ENCODE peak calls at places on chromosome 15, in seven cellular contexts. One of them, this sample, is unnamed.
A peak's percentile ranks its signal among the peaks of the same experiment; 100 is the strongest.

GRCh38 chr15:47754312-47754711 is 37.0 kb downstream of the SEMA6D start:
- DNase-seq in tibial nerve: no peak
- DNase-seq in stomach: no peak
- DNase-seq in cardiac fibroblast: no peak
- DNase-seq in IMR-90: peak; percentile 5
- DNase-seq in PC-3: no peak
- DNase-seq in A673: peak; percentile 18
- DNase-seq in this sample: no peak

GRCh38 chr15:84823580-84823878 is 6.4 kb downstream of the ALPK3 start:
- DNase-seq in PC-3: no peak
- DNase-seq in tibial nerve: no peak
- DNase-seq in cardiac fibroblast: no peak
- DNase-seq in IMR-90: no peak
- DNase-seq in stomach: no peak
- DNase-seq in A673: no peak
- DNase-seq in this sample: no peak

GRCh38 chr15:81911572-81911971 is 134.2 kb downstream of the MEX3B start:
- DNase-seq in tibial nerve: no peak
- DNase-seq in A673: no peak
- DNase-seq in IMR-90: no peak
- DNase-seq in stomach: no peak
- DNase-seq in cardiac fibroblast: no peak
- DNase-seq in PC-3: no peak
- DNase-seq in this sample: no peak

GRCh38 chr15:68427961-68428360 is 4.0 kb downstream of the ITGA11 start:
- DNase-seq in tibial nerve: no peak
- DNase-seq in IMR-90: no peak
- DNase-seq in stomach: no peak
- DNase-seq in cardiac fibroblast: no peak
- DNase-seq in PC-3: no peak
- DNase-seq in A673: no peak
- DNase-seq in this sample: no peak

GRCh38 chr15:45425135-45425534 is 46.8 kb upstream of the GATM start:
- DNase-seq in PC-3: peak; percentile 60
- DNase-seq in IMR-90: peak; percentile 65
- DNase-seq in tibial nerve: no peak
- DNase-seq in stomach: no peak
- DNase-seq in A673: peak; percentile 10
- DNase-seq in cardiac fibroblast: no peak
- DNase-seq in this sample: no peak

GRCh38 chr15:32909431-32909830 is 191.6 kb downstream of the GREM1 start:
- DNase-seq in cardiac fibroblast: peak; percentile 32
- DNase-seq in tibial nerve: no peak
- DNase-seq in A673: no peak
- DNase-seq in PC-3: peak; percentile 19
- DNase-seq in IMR-90: peak; percentile 83
- DNase-seq in stomach: no peak
- DNase-seq in this sample: no peak

GRCh38 chr15:87736921-87737389 is 519.6 kb downstream of the NTRK3 start:
- DNase-seq in tibial nerve: no peak
- DNase-seq in stomach: no peak
- DNase-seq in IMR-90: peak; percentile 22
- DNase-seq in A673: no peak
- DNase-seq in cardiac fibroblast: no peak
- DNase-seq in PC-3: no peak
- DNase-seq in this sample: no peak

GRCh38 chr15:51750942-51751686 is at the start of gene TMOD2:
- DNase-seq in tibial nerve: no peak
- DNase-seq in A673: peak; percentile 25
- DNase-seq in PC-3: peak; percentile 45
- DNase-seq in cardiac fibroblast: peak; percentile 39
- DNase-seq in stomach: peak; percentile 53
- DNase-seq in IMR-90: peak; percentile 26
- DNase-seq in this sample: no peak

GRCh38 chr15:85404156-85404921 is 23.9 kb downstream of the AKAP13 start:
- DNase-seq in IMR-90: no peak
- DNase-seq in cardiac fibroblast: no peak
- DNase-seq in stomach: no peak
- DNase-seq in A673: no peak
- DNase-seq in PC-3: no peak
- DNase-seq in tibial nerve: no peak
- DNase-seq in this sample: no peak

GRCh38 chr15:46297766-46298165 is 662.9 kb downstream of the SQOR start:
- DNase-seq in PC-3: no peak
- DNase-seq in A673: no peak
- DNase-seq in stomach: no peak
- DNase-seq in IMR-90: no peak
- DNase-seq in cardiac fibroblast: no peak
- DNase-seq in tibial nerve: no peak
- DNase-seq in this sample: no peak

GRCh38 chr15:90648137-90649070 is 68.7 kb upstream of the BLM start:
- DNase-seq in stomach: peak; percentile 68
- DNase-seq in A673: peak; percentile 84
- DNase-seq in cardiac fibroblast: peak; percentile 81
- DNase-seq in IMR-90: peak; percentile 69
- DNase-seq in tibial nerve: peak; percentile 76
- DNase-seq in PC-3: peak; percentile 83
- DNase-seq in this sample: no peak

GRCh38 chr15:32828507-32829186 is 110.8 kb downstream of the GREM1 start:
- DNase-seq in tibial nerve: no peak
- DNase-seq in cardiac fibroblast: peak; percentile 51
- DNase-seq in A673: no peak
- DNase-seq in PC-3: peak; percentile 97
- DNase-seq in IMR-90: peak; percentile 96
- DNase-seq in stomach: no peak
- DNase-seq in this sample: peak; percentile 92

GRCh38 chr15:96232335-96232734 is 98.2 kb upstream of the NR2F2 start:
- DNase-seq in PC-3: peak; percentile 86
- DNase-seq in IMR-90: no peak
- DNase-seq in A673: no peak
- DNase-seq in stomach: no peak
- DNase-seq in cardiac fibroblast: no peak
- DNase-seq in tibial nerve: no peak
- DNase-seq in this sample: no peak

GRCh38 chr15:37837276-37837675 is 97.2 kb upstream of the TMCO5A start:
- DNase-seq in cardiac fibroblast: peak; percentile 54
- DNase-seq in PC-3: peak; percentile 6
- DNase-seq in IMR-90: peak; percentile 49
- DNase-seq in A673: no peak
- DNase-seq in tibial nerve: no peak
- DNase-seq in stomach: no peak
- DNase-seq in this sample: no peak

GRCh38 chr15:68149059-68149458 is 56.1 kb downstream of the CALML4 start:
- DNase-seq in stomach: no peak
- DNase-seq in IMR-90: peak; percentile 66
- DNase-seq in tibial nerve: no peak
- DNase-seq in A673: peak; percentile 19
- DNase-seq in PC-3: peak; percentile 55
- DNase-seq in cardiac fibroblast: peak; percentile 29
- DNase-seq in this sample: peak; percentile 4

GRCh38 chr15:63323798-63324651 is 46.6 kb downstream of the APH1B start:
- DNase-seq in PC-3: no peak
- DNase-seq in cardiac fibroblast: no peak
- DNase-seq in IMR-90: no peak
- DNase-seq in tibial nerve: no peak
- DNase-seq in A673: no peak
- DNase-seq in stomach: no peak
- DNase-seq in this sample: no peak

GRCh38 chr15:39657181-39657580 is 76.3 kb downstream of the THBS1 start:
- DNase-seq in tibial nerve: no peak
- DNase-seq in cardiac fibroblast: no peak
- DNase-seq in IMR-90: no peak
- DNase-seq in A673: no peak
- DNase-seq in PC-3: no peak
- DNase-seq in stomach: no peak
- DNase-seq in this sample: no peak

GRCh38 chr15:60509470-60509869 is 30.5 kb upstream of the ICE2 start:
- DNase-seq in IMR-90: no peak
- DNase-seq in cardiac fibroblast: no peak
- DNase-seq in tibial nerve: no peak
- DNase-seq in stomach: no peak
- DNase-seq in PC-3: peak; percentile 13
- DNase-seq in A673: no peak
- DNase-seq in this sample: no peak

GRCh38 chr15:92109485-92109884 is 256.0 kb downstream of the SLCO3A1 start:
- DNase-seq in A673: no peak
- DNase-seq in cardiac fibroblast: no peak
- DNase-seq in stomach: no peak
- DNase-seq in tibial nerve: no peak
- DNase-seq in IMR-90: no peak
- DNase-seq in PC-3: no peak
- DNase-seq in this sample: no peak

GRCh38 chr15:89566141-89566540 is 9.1 kb upstream of the TICRR start:
- DNase-seq in tibial nerve: no peak
- DNase-seq in IMR-90: no peak
- DNase-seq in PC-3: no peak
- DNase-seq in cardiac fibroblast: peak; percentile 21
- DNase-seq in stomach: no peak
- DNase-seq in A673: no peak
- DNase-seq in this sample: no peak

GRCh38 chr15:66751579-66751978 is 49.5 kb downstream of the SMAD6 start:
- DNase-seq in IMR-90: no peak
- DNase-seq in PC-3: peak; percentile 85
- DNase-seq in tibial nerve: no peak
- DNase-seq in cardiac fibroblast: no peak
- DNase-seq in stomach: peak; percentile 55
- DNase-seq in A673: peak; percentile 43
- DNase-seq in this sample: no peak

GRCh38 chr15:51494411-51495314 is 127.9 kb downstream of the DMXL2 start:
- DNase-seq in stomach: no peak
- DNase-seq in tibial nerve: no peak
- DNase-seq in IMR-90: peak; percentile 86
- DNase-seq in A673: peak; percentile 30
- DNase-seq in PC-3: peak; percentile 68
- DNase-seq in cardiac fibroblast: peak; percentile 33
- DNase-seq in this sample: no peak

GRCh38 chr15:42796955-42797779 is 60.2 kb upstream of the CDAN1 start:
- DNase-seq in stomach: no peak
- DNase-seq in cardiac fibroblast: peak; percentile 48
- DNase-seq in PC-3: peak; percentile 48
- DNase-seq in tibial nerve: no peak
- DNase-seq in A673: peak; percentile 19
- DNase-seq in IMR-90: peak; percentile 1
- DNase-seq in this sample: no peak
- TF ChIP-seq CTCF in stomach: no peak
- TF ChIP-seq CTCF in cardiac fibroblast: peak; percentile 4
- TF ChIP-seq CTCF in PC-3: peak; percentile 58
- TF ChIP-seq CTCF in tibial nerve: no peak
- TF ChIP-seq CTCF in A673: peak; percentile 44
- TF ChIP-seq CTCF in IMR-90: peak; percentile 14
- TF ChIP-seq CTCF in this sample: no peak

GRCh38 chr15:100928632-100929280 is 9.6 kb downstream of the LRRK1 start:
- DNase-seq in IMR-90: no peak
- DNase-seq in cardiac fibroblast: no peak
- DNase-seq in PC-3: peak; percentile 77
- DNase-seq in A673: no peak
- DNase-seq in tibial nerve: no peak
- DNase-seq in stomach: no peak
- DNase-seq in this sample: no peak

GRCh38 chr15:100932676-100933348 is 13.7 kb downstream of the LRRK1 start:
- DNase-seq in tibial nerve: no peak
- DNase-seq in IMR-90: no peak
- DNase-seq in cardiac fibroblast: no peak
- DNase-seq in stomach: no peak
- DNase-seq in PC-3: no peak
- DNase-seq in A673: no peak
- DNase-seq in this sample: no peak

GRCh38 chr15:100929641-100930042 is 10.5 kb downstream of the LRRK1 start:
- DNase-seq in tibial nerve: no peak
- DNase-seq in A673: no peak
- DNase-seq in PC-3: no peak
- DNase-seq in cardiac fibroblast: no peak
- DNase-seq in stomach: no peak
- DNase-seq in IMR-90: no peak
- DNase-seq in this sample: no peak

GRCh38 chr15:100931143-100931890 is 12.2 kb downstream of the LRRK1 start:
- DNase-seq in tibial nerve: no peak
- DNase-seq in cardiac fibroblast: no peak
- DNase-seq in PC-3: no peak
- DNase-seq in stomach: no peak
- DNase-seq in A673: no peak
- DNase-seq in IMR-90: no peak
- DNase-seq in this sample: no peak

GRCh38 chr15:100930306-100930848 is 11.2 kb downstream of the LRRK1 start:
- DNase-seq in A673: no peak
- DNase-seq in tibial nerve: no peak
- DNase-seq in IMR-90: no peak
- DNase-seq in cardiac fibroblast: no peak
- DNase-seq in PC-3: no peak
- DNase-seq in stomach: no peak
- DNase-seq in this sample: no peak
- H3K4me3 ChIP-seq in A673: no peak overlapping the region
- H3K4me3 ChIP-seq in tibial nerve: no peak overlapping the region
- H3K4me3 ChIP-seq in IMR-90: no peak overlapping the region
- H3K4me3 ChIP-seq in cardiac fibroblast: no peak overlapping the region
- H3K4me3 ChIP-seq in PC-3: no peak overlapping the region
- H3K4me3 ChIP-seq in stomach: no peak overlapping the region
- H3K4me3 ChIP-seq in this sample: no peak overlapping the region

DNA sequence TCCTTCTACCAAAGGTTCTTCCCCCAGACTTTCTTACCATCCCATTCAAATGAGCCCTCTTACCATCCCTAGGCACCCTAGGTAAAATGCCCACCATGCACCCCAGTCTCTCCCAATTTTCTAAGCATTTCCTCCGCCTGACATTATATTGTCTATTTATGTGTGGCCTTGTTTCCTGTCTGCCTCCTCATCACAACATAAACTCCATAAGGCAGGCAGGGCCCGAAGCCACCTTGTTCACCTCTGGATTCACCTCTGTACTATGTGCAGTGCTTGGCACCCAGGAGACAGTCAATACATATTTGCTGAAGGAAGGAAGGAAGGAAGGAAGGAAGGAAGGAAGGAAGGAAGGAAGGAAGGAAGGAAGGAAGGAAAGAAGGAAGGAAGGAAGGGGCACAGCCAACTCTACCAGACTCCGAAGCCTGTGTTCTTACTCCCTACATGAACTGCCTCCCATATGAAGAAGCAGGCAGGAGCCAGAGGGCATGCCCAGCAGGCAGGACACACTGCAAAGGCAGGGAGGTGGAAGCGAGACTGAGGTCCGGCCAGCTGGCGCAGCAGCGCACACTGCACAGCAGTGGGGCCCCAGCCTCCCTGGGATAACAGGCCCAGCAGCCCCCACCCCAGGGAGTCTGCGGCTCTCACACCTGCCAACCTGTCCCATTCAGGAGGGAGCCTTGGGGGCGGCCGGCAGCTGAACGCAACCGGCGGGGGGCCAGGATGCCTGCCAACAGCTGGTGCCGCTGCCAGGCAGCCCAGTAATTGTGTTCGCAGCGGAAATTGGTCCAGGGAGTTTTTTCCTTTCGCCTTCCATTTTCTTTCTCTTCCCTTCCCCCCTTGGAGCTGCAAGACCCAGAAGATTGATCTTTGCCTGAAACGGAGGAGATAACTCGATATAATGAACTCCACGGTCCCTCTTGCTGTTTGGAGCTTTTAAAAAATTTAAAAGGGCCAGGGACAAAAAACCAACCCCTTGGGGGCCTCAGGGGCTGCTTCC is 106.0 kb upstream of the LINGO1 start:
- DNase-seq in stomach: no peak
- DNase-seq in A673: peak; percentile 96
- DNase-seq in IMR-90: no peak
- DNase-seq in PC-3: no peak
- DNase-seq in tibial nerve: no peak
- DNase-seq in cardiac fibroblast: no peak
- DNase-seq in this sample: no peak
- TF ChIP-seq CTCF in stomach: no peak
- TF ChIP-seq CTCF in A673: no peak
- TF ChIP-seq CTCF in IMR-90: no peak
- TF ChIP-seq CTCF in PC-3: no peak
- TF ChIP-seq CTCF in tibial nerve: no peak
- TF ChIP-seq CTCF in cardiac fibroblast: no peak
- TF ChIP-seq CTCF in this sample: no peak

GRCh38 chr15:70376929-70377691 is 279.4 kb upstream of the TLE3 start:
- DNase-seq in tibial nerve: no peak
- DNase-seq in stomach: peak; percentile 53
- DNase-seq in IMR-90: peak; percentile 2
- DNase-seq in A673: peak; percentile 84
- DNase-seq in PC-3: no peak
- DNase-seq in cardiac fibroblast: peak; percentile 71
- DNase-seq in this sample: peak; percentile 24
- H3K4me3 ChIP-seq in tibial nerve: no peak overlapping the region
- H3K4me3 ChIP-seq in stomach: no peak overlapping the region
- H3K4me3 ChIP-seq in IMR-90: no peak overlapping the region
- H3K4me3 ChIP-seq in A673: peak overlapping the region; percentile 4
- H3K4me3 ChIP-seq in PC-3: no peak overlapping the region
- H3K4me3 ChIP-seq in cardiac fibroblast: peak overlapping the region; percentile 2
- H3K4me3 ChIP-seq in this sample: no peak overlapping the region

This sample was measured in AG09309.